ENCODE peak calls at places on chromosome 10, in four cellular contexts. C is activated effector memory CD4-positive, alpha-beta T cell treated with Interleukin-2 at 50 U/mL for 16 hours; Z is stimulated activated CD4-positive, alpha-beta T cell treated with anti-CD3 and anti-CD28 coated beads, Interleukin-1b, Interleukin-23, amount 100 ng/mL, for 4 hours; O is nucleus accumbens. F is an unnamed sample.
A peak's percentile ranks its signal among the peaks of the same experiment; 100 is the strongest.

GRCh38 chr10:54559498-54559897 is 241.5 kb downstream of the PCDH15 start:
- DNase-seq in Z (no peak), C (no peak), O (no peak), F (no peak)

GRCh38 chr10:30186371-30186875 is 127.0 kb upstream of the JCAD start:
- DNase-seq in C (no peak), O (no peak), Z (no peak), F (no peak)

GRCh38 chr10:90602815-90603600 is 254.8 kb downstream of the HTR7 start:
- DNase-seq in Z (no peak), O (no peak), C (no peak), F (no peak)

GRCh38 chr10:58892039-58892665 is 284.3 kb upstream of the PHYHIPL start:
- DNase-seq in Z (no peak), C (no peak), O (no peak), F (no peak)

GRCh38 chr10:113576853-113577252 is 24.0 kb downstream of the HABP2 start:
- DNase-seq in C (no peak), O (no peak), Z (no peak), F (no peak)

GRCh38 chr10:10515479-10516204 is 502.0 kb upstream of the CELF2 start:
- DNase-seq in Z (no peak), C (no peak), O (no peak), F (no peak)

GRCh38 chr10:119003572-119004289 is 25.8 kb upstream of the NANOS1 start:
- DNase-seq in C (no peak), Z (no peak), O (no peak), F (no peak)

GRCh38 chr10:22712959-22713852 is 1.2 kb downstream of the PIP4K2A start:
- DNase-seq in C (peak; percentile 33), O (no peak), Z (peak; percentile 35), F (peak; percentile 57)

GRCh38 chr10:32166365-32166764 is 110.1 kb upstream of the KIF5B start:
- DNase-seq in Z (no peak), C (no peak), O (no peak), F (no peak)

GRCh38 chr10:52232561-52233350 is 81.3 kb upstream of the DKK1 start:
- DNase-seq in C (no peak), O (no peak), Z (no peak), F (peak; percentile 15)

GRCh38 chr10:2681911-2682310 is 385.4 kb upstream of the PFKP start:
- DNase-seq in Z (no peak), O (no peak), C (no peak), F (no peak)

GRCh38 chr10:103729851-103730250 is 125.5 kb downstream of the SH3PXD2A start:
- DNase-seq in C (no peak), O (no peak), Z (no peak), F (no peak)

GRCh38 chr10:84066202-84066601 is 73.1 kb upstream of the GHITM start:
- DNase-seq in O (no peak), C (no peak), Z (no peak), F (no peak)

GRCh38 chr10:48634198-48634983 is 29.5 kb upstream of the ARHGAP22 start:
- DNase-seq in C (no peak), Z (no peak), O (no peak), F (peak; percentile 81)

GRCh38 chr10:106648534-106649481 is 515.7 kb downstream of the SORCS1 start:
- DNase-seq in C (no peak), O (no peak), Z (no peak), F (no peak)

GRCh38 chr10:37263304-37263703 is 137.9 kb downstream of the ANKRD30A start:
- DNase-seq in Z (no peak), O (no peak), C (no peak), F (no peak)

GRCh38 chr10:75398630-75399460 is 2.7 kb downstream of the ZNF503 start:
- DNase-seq in C (no peak), Z (no peak), O (no peak), F (no peak)

GRCh38 chr10:104076743-104077160 is 8.9 kb downstream of the COL17A1 start:
- DNase-seq in C (no peak), O (no peak), Z (no peak), F (no peak)

GRCh38 chr10:71547841-71548493 is 151.2 kb downstream of the CDH23 start:
- DNase-seq in C (no peak), O (no peak), Z (no peak), F (no peak)

GRCh38 chr10:86371691-86372090 is 5.1 kb upstream of the GRID1 start:
- DNase-seq in C (no peak), O (no peak), Z (no peak), F (no peak)

GRCh38 chr10:3106908-3107425 is 39.6 kb downstream of the PFKP start:
- DNase-seq in Z (no peak), C (no peak), O (no peak), F (no peak)

GRCh38 chr10:3090914-3091313 is 23.6 kb downstream of the PFKP start:
- DNase-seq in C (no peak), Z (no peak), O (no peak), F (no peak)

GRCh38 chr10:117327262-117327661 is 48.0 kb downstream of the PDZD8 start:
- DNase-seq in C (no peak), Z (no peak), O (no peak), F (no peak)

GRCh38 chr10:25125151-25125550 is 49.6 kb upstream of the GPR158 start:
- DNase-seq in Z (no peak), C (no peak), O (no peak), F (no peak)

GRCh38 chr10:114724295-114724694 is 66.2 kb upstream of the ABLIM1 start:
- DNase-seq in O (no peak), Z (no peak), C (no peak), F (no peak)

GRCh38 chr10:29608476-29609301 is 26.1 kb downstream of the SVIL start:
- DNase-seq in C (no peak), Z (no peak), O (no peak), F (no peak)

GRCh38 chr10:42754155-42755027 is 28.2 kb upstream of the BMS1 start:
- DNase-seq in C (peak; percentile 15), Z (no peak), O (no peak), F (peak; percentile 58)

GRCh38 chr10:59104186-59104585 is 72.3 kb upstream of the PHYHIPL start:
- DNase-seq in O (no peak), C (no peak), Z (no peak), F (no peak)

GRCh38 chr10:97522937-97523336 is 24.2 kb downstream of the UBTD1 start:
- DNase-seq in O (no peak), C (no peak), Z (no peak), F (no peak)

GRCh38 chr10:46527241-46527811 is 29.1 kb downstream of the GPRIN2 start:
- DNase-seq in Z (no peak), O (no peak), C (no peak), F (no peak)

GRCh38 chr10:20858292-20859124 is 38.6 kb downstream of the NEBL start:
- DNase-seq in C (no peak), O (no peak), Z (no peak), F (no peak)

GRCh38 chr10:78047314-78047891 is 13.7 kb downstream of the RPS24 start:
- DNase-seq in C (peak; percentile 64), Z (peak; percentile 78), O (no peak), F (peak; percentile 56)

GRCh38 chr10:128526793-128527375 is 400.7 kb upstream of the MKI67 start:
- DNase-seq in C (no peak), O (no peak), Z (no peak), F (no peak)

GRCh38 chr10:93435621-93436385 is 46.3 kb downstream of the MYOF start:
- DNase-seq in C (no peak), Z (no peak), O (no peak), F (no peak)

GRCh38 chr10:70656489-70656888 is 15.8 kb upstream of the ADAMTS14 start:
- DNase-seq in O (no peak), Z (no peak), C (no peak), F (no peak)